ENCODE peak calls at places on chromosomes 12 and 14, in ten cellular contexts. One of them, this sample, is unnamed.

GRCh38 chr14:22296722-22297121 is 292.3 kb downstream of the DAD1 start:
- DNase-seq in IMR-90: peak; percentile 90
- DNase-seq in prostate gland: no peak
- DNase-seq in transverse colon: no peak
- DNase-seq in HCT116: no peak
- DNase-seq in K562: no peak
- DNase-seq in stomach: no peak
- DNase-seq in ovary: no peak
- DNase-seq in esophagus squamous epithelium: no peak
- DNase-seq in heart left ventricle: no peak
- DNase-seq in this sample: no peak

GRCh38 chr12:12081836-12082497 is 11.2 kb downstream of the BCL2L14 start:
- DNase-seq in IMR-90: peak; percentile 55
- DNase-seq in prostate gland: no peak
- DNase-seq in transverse colon: peak; percentile 78
- DNase-seq in HCT116: peak; percentile 29
- DNase-seq in K562: peak; percentile 56
- DNase-seq in stomach: no peak
- DNase-seq in ovary: no peak
- DNase-seq in esophagus squamous epithelium: no peak
- DNase-seq in heart left ventricle: no peak
- DNase-seq in this sample: no peak

GRCh38 chr12:113700943-113701342 is 229.3 kb upstream of the LHX5 start:
- DNase-seq in IMR-90: peak; percentile 49
- DNase-seq in prostate gland: no peak
- DNase-seq in transverse colon: no peak
- DNase-seq in HCT116: no peak
- DNase-seq in K562: no peak
- DNase-seq in stomach: no peak
- DNase-seq in ovary: no peak
- DNase-seq in esophagus squamous epithelium: no peak
- DNase-seq in heart left ventricle: no peak
- DNase-seq in this sample: peak; percentile 35

GRCh38 chr12:105935106-105935505 is 203.6 kb downstream of the NUAK1 start:
- DNase-seq in IMR-90: peak; percentile 29
- DNase-seq in prostate gland: peak; percentile 49
- DNase-seq in transverse colon: no peak
- DNase-seq in HCT116: no peak
- DNase-seq in K562: no peak
- DNase-seq in stomach: no peak
- DNase-seq in ovary: no peak
- DNase-seq in esophagus squamous epithelium: no peak
- DNase-seq in heart left ventricle: no peak
- DNase-seq in this sample: no peak

GRCh38 chr12:131755305-131756113 is 44.6 kb downstream of the SFSWAP start:
- DNase-seq in IMR-90: peak; percentile 10
- DNase-seq in prostate gland: no peak
- DNase-seq in transverse colon: no peak
- DNase-seq in HCT116: peak; percentile 47
- DNase-seq in K562: peak; percentile 50
- DNase-seq in stomach: no peak
- DNase-seq in ovary: no peak
- DNase-seq in esophagus squamous epithelium: no peak
- DNase-seq in heart left ventricle: no peak
- DNase-seq in this sample: no peak

GRCh38 chr14:22176930-22177329 is 412.1 kb downstream of the DAD1 start:
- DNase-seq in IMR-90: no peak
- DNase-seq in prostate gland: no peak
- DNase-seq in transverse colon: no peak
- DNase-seq in HCT116: no peak
- DNase-seq in K562: no peak
- DNase-seq in stomach: no peak
- DNase-seq in ovary: no peak
- DNase-seq in esophagus squamous epithelium: no peak
- DNase-seq in heart left ventricle: no peak
- DNase-seq in this sample: no peak

GRCh38 chr12:102917026-102917787 is at the start of gene PAH:
- DNase-seq in IMR-90: no peak
- DNase-seq in prostate gland: no peak
- DNase-seq in transverse colon: peak; percentile 35
- DNase-seq in HCT116: no peak
- DNase-seq in K562: peak; percentile 31
- DNase-seq in stomach: peak; percentile 26
- DNase-seq in ovary: no peak
- DNase-seq in esophagus squamous epithelium: no peak
- DNase-seq in heart left ventricle: no peak
- DNase-seq in this sample: peak; percentile 54

GRCh38 chr12:30457621-30458289 is 237.9 kb downstream of the IPO8 start:
- DNase-seq in IMR-90: peak; percentile 64
- DNase-seq in prostate gland: no peak
- DNase-seq in transverse colon: no peak
- DNase-seq in HCT116: peak; percentile 75
- DNase-seq in K562: peak; percentile 59
- DNase-seq in stomach: no peak
- DNase-seq in ovary: no peak
- DNase-seq in esophagus squamous epithelium: no peak
- DNase-seq in heart left ventricle: no peak
- DNase-seq in this sample: peak; percentile 10

GRCh38 chr12:120100630-120101029 is 15.9 kb downstream of the RAB35 start:
- DNase-seq in IMR-90: peak; percentile 58
- DNase-seq in prostate gland: peak; percentile 29
- DNase-seq in transverse colon: peak; percentile 46
- DNase-seq in HCT116: no peak
- DNase-seq in K562: no peak
- DNase-seq in stomach: peak; percentile 76
- DNase-seq in ovary: peak; percentile 71
- DNase-seq in esophagus squamous epithelium: no peak
- DNase-seq in heart left ventricle: peak; percentile 70
- DNase-seq in this sample: peak; percentile 97

GRCh38 chr14:81427348-81428058 is 27.4 kb upstream of the STON2 start:
- DNase-seq in IMR-90: no peak
- DNase-seq in prostate gland: no peak
- DNase-seq in transverse colon: peak; percentile 26
- DNase-seq in HCT116: no peak
- DNase-seq in K562: peak; percentile 91
- DNase-seq in stomach: no peak
- DNase-seq in ovary: peak; percentile 26
- DNase-seq in esophagus squamous epithelium: no peak
- DNase-seq in heart left ventricle: peak; percentile 32
- DNase-seq in this sample: peak; percentile 21

GRCh38 chr12:132771126-132771838 is 9.7 kb upstream of the ANKLE2 start:
- DNase-seq in IMR-90: peak; percentile 61
- DNase-seq in prostate gland: no peak
- DNase-seq in transverse colon: peak; percentile 61
- DNase-seq in HCT116: no peak
- DNase-seq in K562: no peak
- DNase-seq in stomach: no peak
- DNase-seq in ovary: no peak
- DNase-seq in esophagus squamous epithelium: no peak
- DNase-seq in heart left ventricle: no peak
- DNase-seq in this sample: no peak

GRCh38 chr12:115771065-115771464 is 506.4 kb downstream of the MED13L start:
- DNase-seq in IMR-90: no peak
- DNase-seq in prostate gland: peak; percentile 53
- DNase-seq in transverse colon: no peak
- DNase-seq in HCT116: peak; percentile 13
- DNase-seq in K562: no peak
- DNase-seq in stomach: no peak
- DNase-seq in ovary: no peak
- DNase-seq in esophagus squamous epithelium: no peak
- DNase-seq in heart left ventricle: no peak
- DNase-seq in this sample: peak; percentile 22

GRCh38 chr14:28757790-28758189 is 8.8 kb upstream of the FOXG1 start:
- DNase-seq in IMR-90: no peak
- DNase-seq in prostate gland: no peak
- DNase-seq in transverse colon: no peak
- DNase-seq in HCT116: no peak
- DNase-seq in K562: no peak
- DNase-seq in stomach: no peak
- DNase-seq in ovary: no peak
- DNase-seq in esophagus squamous epithelium: no peak
- DNase-seq in heart left ventricle: no peak
- DNase-seq in this sample: no peak

GRCh38 chr14:28758253-28758915 is 8.2 kb upstream of the FOXG1 start:
- DNase-seq in IMR-90: no peak
- DNase-seq in prostate gland: no peak
- DNase-seq in transverse colon: no peak
- DNase-seq in HCT116: no peak
- DNase-seq in K562: no peak
- DNase-seq in stomach: no peak
- DNase-seq in ovary: no peak
- DNase-seq in esophagus squamous epithelium: no peak
- DNase-seq in heart left ventricle: no peak
- DNase-seq in this sample: no peak

GRCh38 chr14:28759658-28760313 is 6.8 kb upstream of the FOXG1 start:
- DNase-seq in IMR-90: no peak
- DNase-seq in prostate gland: no peak
- DNase-seq in transverse colon: no peak
- DNase-seq in HCT116: no peak
- DNase-seq in K562: no peak
- DNase-seq in stomach: no peak
- DNase-seq in ovary: no peak
- DNase-seq in esophagus squamous epithelium: no peak
- DNase-seq in heart left ventricle: no peak
- DNase-seq in this sample: no peak

GRCh38 chr14:28760431-28760996 is 6.1 kb upstream of the FOXG1 start:
- DNase-seq in IMR-90: no peak
- DNase-seq in prostate gland: no peak
- DNase-seq in transverse colon: no peak
- DNase-seq in HCT116: no peak
- DNase-seq in K562: no peak
- DNase-seq in stomach: no peak
- DNase-seq in ovary: no peak
- DNase-seq in esophagus squamous epithelium: no peak
- DNase-seq in heart left ventricle: no peak
- DNase-seq in this sample: no peak

GRCh38 chr14:28759056-28759657 is 7.4 kb upstream of the FOXG1 start:
- DNase-seq in IMR-90: no peak
- DNase-seq in prostate gland: no peak
- DNase-seq in transverse colon: no peak
- DNase-seq in HCT116: no peak
- DNase-seq in K562: no peak
- DNase-seq in stomach: no peak
- DNase-seq in ovary: no peak
- DNase-seq in esophagus squamous epithelium: no peak
- DNase-seq in heart left ventricle: no peak
- DNase-seq in this sample: no peak
- TF ChIP-seq POLR2A in IMR-90: no peak
- TF ChIP-seq POLR2A in prostate gland: no peak
- TF ChIP-seq POLR2A in transverse colon: no peak
- TF ChIP-seq POLR2A in HCT116: no peak
- TF ChIP-seq POLR2A in K562: no peak
- TF ChIP-seq POLR2A in stomach: no peak
- TF ChIP-seq POLR2A in ovary: no peak
- TF ChIP-seq POLR2A in esophagus squamous epithelium: no peak
- TF ChIP-seq POLR2A in heart left ventricle: no peak
- TF ChIP-seq POLR2A in this sample: no peak

GRCh38 chr12:56286044-56286830 is 13.9 kb downstream of the CS start:
- DNase-seq in IMR-90: no peak
- DNase-seq in prostate gland: no peak
- DNase-seq in transverse colon: no peak
- DNase-seq in HCT116: no peak
- DNase-seq in K562: no peak
- DNase-seq in stomach: no peak
- DNase-seq in ovary: peak; percentile 35
- DNase-seq in esophagus squamous epithelium: no peak
- DNase-seq in heart left ventricle: no peak
- DNase-seq in this sample: peak; percentile 31
- H3K36me3 ChIP-seq in IMR-90: peaks cover 35% of the 10 kb centered on the region
- H3K36me3 ChIP-seq in prostate gland: no peaks in the 10 kb centered on the region
- H3K36me3 ChIP-seq in transverse colon: peaks cover 49% of the 10 kb centered on the region
- H3K36me3 ChIP-seq in HCT116: peaks cover 29% of the 10 kb centered on the region
- H3K36me3 ChIP-seq in K562: peaks cover 91% of the 10 kb centered on the region
- H3K36me3 ChIP-seq in stomach: peaks cover 71% of the 10 kb centered on the region
- H3K36me3 ChIP-seq in ovary: no peaks in the 10 kb centered on the region
- H3K36me3 ChIP-seq in esophagus squamous epithelium: peaks cover 94% of the 10 kb centered on the region
- H3K36me3 ChIP-seq in heart left ventricle: peaks cover 75% of the 10 kb centered on the region
- H3K36me3 ChIP-seq in this sample: no peaks in the 10 kb centered on the region

DNA sequence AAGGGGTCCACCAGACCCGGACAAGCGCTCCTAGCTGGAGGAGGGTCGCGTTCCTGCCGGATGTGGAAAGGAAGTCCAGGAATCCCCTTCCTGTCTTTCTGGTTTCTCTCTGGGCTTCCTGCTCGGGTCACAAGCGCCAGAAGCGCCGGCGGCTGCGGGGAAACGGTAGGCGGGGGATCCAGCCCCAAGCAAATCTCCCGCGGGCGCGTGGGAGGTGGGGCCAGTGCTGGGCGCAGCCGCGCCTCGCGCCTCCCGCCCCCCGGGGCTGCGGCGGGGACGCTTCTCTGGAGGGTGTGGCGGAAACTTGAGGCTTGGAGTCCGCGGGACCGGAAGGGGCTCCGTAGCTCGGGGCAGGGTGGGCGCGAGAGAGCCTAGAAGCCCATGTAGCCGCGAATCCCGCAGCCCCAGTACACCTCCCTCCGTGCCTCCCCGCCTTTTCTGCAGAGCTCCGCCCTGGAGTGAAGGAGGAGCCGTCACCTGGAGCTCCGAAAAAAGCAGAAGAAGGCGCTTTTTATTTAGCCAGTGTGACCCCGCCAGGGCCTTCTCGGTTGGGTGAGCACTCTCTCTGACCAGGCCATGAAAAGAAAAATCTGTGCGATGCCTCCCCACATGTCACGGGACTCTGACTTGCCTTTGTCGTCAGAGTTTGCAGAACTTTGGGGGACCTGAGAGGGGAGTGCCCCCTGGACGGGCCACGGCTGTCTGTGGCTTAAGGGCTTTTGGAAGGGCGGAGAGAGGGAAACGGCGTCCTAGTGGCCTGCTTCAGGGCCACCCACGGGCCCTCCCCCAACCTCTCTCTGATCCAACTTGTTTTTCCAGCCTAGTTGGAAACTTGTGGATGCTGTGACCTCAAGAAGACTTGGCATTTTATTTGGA is 21.4 kb upstream of the CLEC2D start:
- DNase-seq in IMR-90: peak; percentile 69
- DNase-seq in prostate gland: peak; percentile 85
- DNase-seq in transverse colon: peak; percentile 88
- DNase-seq in HCT116: no peak
- DNase-seq in K562: peak; percentile 91
- DNase-seq in stomach: peak; percentile 79
- DNase-seq in ovary: peak; percentile 77
- DNase-seq in esophagus squamous epithelium: peak; percentile 38
- DNase-seq in heart left ventricle: peak; percentile 87
- DNase-seq in this sample: peak; percentile 65
- TF ChIP-seq POLR2A in IMR-90: peak; percentile 28
- TF ChIP-seq POLR2A in prostate gland: peak; percentile 38
- TF ChIP-seq POLR2A in transverse colon: peak; percentile 83
- TF ChIP-seq POLR2A in HCT116: no peak
- TF ChIP-seq POLR2A in K562: peak; percentile 72
- TF ChIP-seq POLR2A in stomach: no peak
- TF ChIP-seq POLR2A in ovary: peak; percentile 16
- TF ChIP-seq POLR2A in esophagus squamous epithelium: no peak
- TF ChIP-seq POLR2A in heart left ventricle: no peak
- TF ChIP-seq POLR2A in this sample: no peak

DNA sequence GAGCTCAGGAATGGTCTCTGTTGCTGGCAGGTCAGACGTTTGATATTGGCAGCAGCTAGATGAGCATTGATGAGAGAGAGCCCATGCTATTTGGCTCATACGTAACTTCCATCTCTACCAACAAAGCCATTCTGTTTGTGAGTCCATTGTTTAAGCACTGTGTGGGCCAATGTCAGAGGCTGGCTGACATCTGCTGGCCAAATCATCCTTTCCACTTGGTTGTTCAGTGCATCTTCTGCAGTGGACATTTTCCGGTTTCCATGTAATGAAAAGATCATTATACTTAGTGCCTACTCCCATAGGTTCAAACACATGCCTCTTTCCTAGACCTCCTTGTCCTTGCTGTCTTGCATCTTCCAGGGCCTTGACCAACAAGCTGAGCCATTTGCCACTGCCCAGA is 59.2 kb downstream of the IFT81 start:
- DNase-seq in IMR-90: no peak
- DNase-seq in prostate gland: no peak
- DNase-seq in transverse colon: no peak
- DNase-seq in HCT116: no peak
- DNase-seq in K562: no peak
- DNase-seq in stomach: no peak
- DNase-seq in ovary: no peak
- DNase-seq in esophagus squamous epithelium: no peak
- DNase-seq in heart left ventricle: no peak
- DNase-seq in this sample: no peak
- H3K36me3 ChIP-seq in IMR-90: peaks cover 17% of the 10 kb centered on the region
- H3K36me3 ChIP-seq in prostate gland: no peaks in the 10 kb centered on the region
- H3K36me3 ChIP-seq in transverse colon: peaks cover 4% of the 10 kb centered on the region
- H3K36me3 ChIP-seq in HCT116: no peaks in the 10 kb centered on the region
- H3K36me3 ChIP-seq in K562: no peaks in the 10 kb centered on the region
- H3K36me3 ChIP-seq in stomach: peaks cover 17% of the 10 kb centered on the region
- H3K36me3 ChIP-seq in ovary: no peaks in the 10 kb centered on the region
- H3K36me3 ChIP-seq in esophagus squamous epithelium: peaks cover 12% of the 10 kb centered on the region
- H3K36me3 ChIP-seq in heart left ventricle: peaks cover 21% of the 10 kb centered on the region
- H3K36me3 ChIP-seq in this sample: no peaks in the 10 kb centered on the region